ENCODE peak calls at places on chromosomes 3 and 15, in eight cellular contexts. J is keratinocyte; Z is HTR-8/SVneo; L is NCI-H1092 treated with DMSO at 0.1 percent for 48 hours; R is body of pancreas; F is activated naive CD8-positive, alpha-beta T cell treated with anti-CD3 and anti-CD28 coated beads, Interleukin-2, amount 50 U/mL, for 24 hours; T is right lobe of liver; K is stimulated activated naive CD4-positive, alpha-beta T cell. X is an unnamed sample.

GRCh38 chr3:120093119-120093922 is 926 bp downstream of the GSK3B start:
- DNase-seq in K (no peak), Z (no peak), T (no peak), L (peak; percentile 54), R (peak; percentile 19), J (no peak), F (peak; percentile 25), X (peak; percentile 64)

GRCh38 chr3:126956361-126956760 is 26.6 kb upstream of the PLXNA1 start:
- DNase-seq in Z (no peak), K (no peak), J (no peak), R (peak; percentile 29), F (no peak), T (no peak), L (no peak), X (no peak)

GRCh38 chr15:73755946-73756345 is 2.8 kb upstream of the INSYN1 start:
- DNase-seq in K (no peak), T (no peak), R (no peak), Z (no peak), J (no peak), L (no peak), F (no peak), X (no peak)

GRCh38 chr3:121995190-121996137 is 26.6 kb downstream of the ILDR1 start:
- DNase-seq in T (no peak), L (peak; percentile 25), Z (peak; percentile 52), K (no peak), J (peak; percentile 90), F (peak; percentile 31), R (peak; percentile 86), X (peak; percentile 11)

GRCh38 chr15:72285927-72286516 is 13.7 kb upstream of the PARP6 start:
- DNase-seq in T (peak; percentile 60), F (peak; percentile 57), K (peak; percentile 24), L (peak; percentile 1), R (peak; percentile 67), J (no peak), Z (peak; percentile 68), X (no peak)

GRCh38 chr3:112888388-112889085 is 41.9 kb upstream of the CD200R1L start:
- DNase-seq in Z (peak; percentile 5), R (no peak), K (no peak), F (no peak), L (no peak), J (no peak), T (no peak), X (no peak)

GRCh38 chr15:25884354-25884753 is 21.2 kb upstream of the ATP10A start:
- DNase-seq in T (no peak), K (no peak), F (no peak), R (no peak), L (no peak), J (no peak), Z (no peak), X (no peak)

GRCh38 chr3:156448300-156448699 is 106.6 kb downstream of the SSR3 start:
- DNase-seq in R (no peak), F (peak; percentile 11), T (no peak), K (no peak), L (no peak), J (no peak), Z (peak; percentile 30), X (no peak)

GRCh38 chr3:15108082-15108545 is 9.2 kb upstream of the RBSN start:
- DNase-seq in J (no peak), L (peak; percentile 67), F (peak; percentile 81), K (peak; percentile 55), Z (peak; percentile 67), T (peak; percentile 86), R (peak; percentile 74), X (peak; percentile 50)

GRCh38 chr3:143135150-143135549 is 15.6 kb downstream of the CHST2 start:
- DNase-seq in T (no peak), F (no peak), L (no peak), J (peak; percentile 65), K (no peak), R (no peak), Z (peak; percentile 89), X (peak; percentile 79)

GRCh38 chr15:51750186-51750585 is 1.2 kb upstream of the TMOD2 start:
- DNase-seq in K (no peak), J (no peak), R (no peak), T (no peak), F (no peak), L (no peak), Z (no peak), X (no peak)

GRCh38 chr3:149472393-149472792 is 2.1 kb upstream of the TM4SF4 start:
- DNase-seq in J (no peak), K (no peak), R (no peak), L (no peak), F (no peak), Z (no peak), T (no peak), X (no peak)

GRCh38 chr15:83287541-83288027 is 3.1 kb upstream of the BNC1 start:
- DNase-seq in R (no peak), K (no peak), L (no peak), T (no peak), J (peak; percentile 96), F (no peak), Z (peak; percentile 61), X (peak; percentile 86)

GRCh38 chr3:115800489-115801080 is 177.3 kb downstream of the GAP43 start:
- DNase-seq in F (no peak), R (no peak), J (no peak), L (no peak), K (no peak), Z (peak; percentile 71), T (no peak), X (no peak)

GRCh38 chr3:60363817-60364216 is 887.4 kb downstream of the FHIT start:
- DNase-seq in J (no peak), F (peak; percentile 2), R (no peak), L (no peak), K (no peak), T (no peak), Z (no peak), X (peak; percentile 23)

GRCh38 chr3:129626744-129627349 is 20.4 kb upstream of the PLXND1 start:
- DNase-seq in R (peak; percentile 94), Z (peak; percentile 91), L (peak; percentile 67), J (no peak), F (peak; percentile 88), K (peak; percentile 13), T (peak; percentile 97), X (no peak)

GRCh38 chr15:57604502-57604901 is 12.8 kb downstream of the MYZAP start:
- DNase-seq in J (no peak), R (peak; percentile 88), F (no peak), K (no peak), L (no peak), T (no peak), Z (no peak), X (no peak)

GRCh38 chr3:40213556-40213955 is 96.0 kb upstream of the EIF1B start:
- DNase-seq in Z (no peak), T (no peak), F (no peak), R (no peak), K (no peak), J (no peak), L (no peak), X (no peak)

GRCh38 chr3:157436583-157437300 is at the start of gene PTX3:
- DNase-seq in K (no peak), J (no peak), T (no peak), R (peak; percentile 20), Z (peak; percentile 77), L (no peak), F (peak; percentile 16), X (peak; percentile 81)

GRCh38 chr3:190486908-190487607 is 26.8 kb upstream of the IL1RAP start:
- DNase-seq in Z (no peak), L (no peak), T (no peak), J (no peak), R (no peak), K (no peak), F (no peak), X (no peak)

GRCh38 chr3:121552379-121552778 is 6.6 kb upstream of the POLQ start:
- DNase-seq in T (no peak), R (no peak), F (no peak), J (no peak), L (no peak), K (no peak), Z (no peak), X (no peak)

GRCh38 chr15:56295433-56295832 is 51.8 kb upstream of the RFX7 start:
- DNase-seq in L (no peak), R (no peak), Z (no peak), K (no peak), T (no peak), J (no peak), F (no peak), X (no peak)

X was measured in AG04450.